ENCODE peak calls at places on chromosomes 4 and X, in nine cellular contexts. One of them, this sample, is unnamed.

GRCh38 chrX:25523574-25523973 is 507.8 kb upstream of the ARX start:
- DNase-seq in cardiac muscle cell: peak; percentile 71
- DNase-seq in HFF-Myc: no peak
- DNase-seq in Panc1: no peak
- DNase-seq in lower lobe of right lung: no peak
- DNase-seq in psoas muscle: no peak
- DNase-seq in ascending aorta: no peak
- DNase-seq in WERI-Rb-1: peak; percentile 42
- DNase-seq in lung: no peak
- DNase-seq in this sample: no peak

GRCh38 chrX:46341767-46342322 is 203.4 kb downstream of the ZNF674 start:
- DNase-seq in cardiac muscle cell: no peak
- DNase-seq in psoas muscle: no peak
- DNase-seq in lung: no peak
- DNase-seq in HFF-Myc: no peak
- DNase-seq in WERI-Rb-1: no peak
- DNase-seq in Panc1: no peak
- DNase-seq in ascending aorta: no peak
- DNase-seq in lower lobe of right lung: no peak
- DNase-seq in this sample: no peak

GRCh38 chr4:121711263-121712000 is 14.7 kb upstream of the ANXA5 start:
- DNase-seq in cardiac muscle cell: peak; percentile 97
- DNase-seq in lung: peak; percentile 73
- DNase-seq in ascending aorta: peak; percentile 50
- DNase-seq in HFF-Myc: peak; percentile 85
- DNase-seq in WERI-Rb-1: peak; percentile 68
- DNase-seq in lower lobe of right lung: peak; percentile 76
- DNase-seq in psoas muscle: peak; percentile 90
- DNase-seq in Panc1: no peak
- DNase-seq in this sample: peak; percentile 97

GRCh38 chrX:42495139-42495538 is 282.8 kb downstream of the PPP1R2C start:
- DNase-seq in WERI-Rb-1: no peak
- DNase-seq in psoas muscle: no peak
- DNase-seq in lung: peak; percentile 38
- DNase-seq in HFF-Myc: no peak
- DNase-seq in lower lobe of right lung: peak; percentile 41
- DNase-seq in ascending aorta: no peak
- DNase-seq in cardiac muscle cell: no peak
- DNase-seq in Panc1: no peak
- DNase-seq in this sample: no peak

GRCh38 chr4:53508446-53508845 is 82.8 kb downstream of the LNX1 start:
- DNase-seq in HFF-Myc: no peak
- DNase-seq in Panc1: no peak
- DNase-seq in ascending aorta: no peak
- DNase-seq in lower lobe of right lung: no peak
- DNase-seq in psoas muscle: no peak
- DNase-seq in WERI-Rb-1: no peak
- DNase-seq in cardiac muscle cell: peak; percentile 84
- DNase-seq in lung: no peak
- DNase-seq in this sample: peak; percentile 53

GRCh38 chrX:121365572-121366161 is 318.3 kb downstream of the GLUD2 start:
- DNase-seq in cardiac muscle cell: no peak
- DNase-seq in WERI-Rb-1: no peak
- DNase-seq in HFF-Myc: no peak
- DNase-seq in ascending aorta: no peak
- DNase-seq in lung: no peak
- DNase-seq in lower lobe of right lung: no peak
- DNase-seq in psoas muscle: no peak
- DNase-seq in Panc1: no peak
- DNase-seq in this sample: no peak

GRCh38 chr4:77599378-77599777 is 6.2 kb upstream of the CXCL13 start:
- DNase-seq in cardiac muscle cell: peak; percentile 68
- DNase-seq in Panc1: no peak
- DNase-seq in lower lobe of right lung: no peak
- DNase-seq in HFF-Myc: no peak
- DNase-seq in psoas muscle: no peak
- DNase-seq in WERI-Rb-1: peak; percentile 26
- DNase-seq in ascending aorta: no peak
- DNase-seq in lung: no peak
- DNase-seq in this sample: peak; percentile 46

GRCh38 chrX:39591099-39591498 is 506.7 kb downstream of the BCOR start:
- DNase-seq in ascending aorta: no peak
- DNase-seq in WERI-Rb-1: no peak
- DNase-seq in HFF-Myc: no peak
- DNase-seq in Panc1: no peak
- DNase-seq in psoas muscle: no peak
- DNase-seq in lower lobe of right lung: no peak
- DNase-seq in lung: no peak
- DNase-seq in cardiac muscle cell: no peak
- DNase-seq in this sample: no peak

GRCh38 chr4:156677656-156678055 is 293.9 kb downstream of the PDGFC start:
- DNase-seq in ascending aorta: no peak
- DNase-seq in lung: no peak
- DNase-seq in psoas muscle: no peak
- DNase-seq in HFF-Myc: no peak
- DNase-seq in WERI-Rb-1: no peak
- DNase-seq in lower lobe of right lung: no peak
- DNase-seq in cardiac muscle cell: no peak
- DNase-seq in Panc1: no peak
- DNase-seq in this sample: no peak

GRCh38 chrX:14029039-14029424 is 660 bp downstream of the GEMIN8 start:
- DNase-seq in cardiac muscle cell: no peak
- DNase-seq in lung: no peak
- DNase-seq in ascending aorta: no peak
- DNase-seq in HFF-Myc: no peak
- DNase-seq in psoas muscle: no peak
- DNase-seq in lower lobe of right lung: no peak
- DNase-seq in Panc1: no peak
- DNase-seq in WERI-Rb-1: peak; percentile 14
- DNase-seq in this sample: no peak

GRCh38 chr4:94758141-94758699 is 465 bp downstream of the BMPR1B start:
- DNase-seq in Panc1: no peak
- DNase-seq in ascending aorta: no peak
- DNase-seq in lower lobe of right lung: peak; percentile 62
- DNase-seq in WERI-Rb-1: peak; percentile 73
- DNase-seq in HFF-Myc: no peak
- DNase-seq in psoas muscle: peak; percentile 37
- DNase-seq in cardiac muscle cell: peak; percentile 22
- DNase-seq in lung: peak; percentile 36
- DNase-seq in this sample: no peak

GRCh38 chrX:15525664-15526416 is 25.2 kb downstream of the BMX start:
- DNase-seq in lower lobe of right lung: no peak
- DNase-seq in cardiac muscle cell: no peak
- DNase-seq in ascending aorta: no peak
- DNase-seq in lung: no peak
- DNase-seq in Panc1: no peak
- DNase-seq in HFF-Myc: no peak
- DNase-seq in psoas muscle: no peak
- DNase-seq in WERI-Rb-1: no peak
- DNase-seq in this sample: no peak

GRCh38 chr4:157792716-157793115 is 380.1 kb downstream of the GASK1B start:
- DNase-seq in psoas muscle: no peak
- DNase-seq in lung: no peak
- DNase-seq in cardiac muscle cell: no peak
- DNase-seq in WERI-Rb-1: no peak
- DNase-seq in lower lobe of right lung: no peak
- DNase-seq in Panc1: no peak
- DNase-seq in ascending aorta: no peak
- DNase-seq in HFF-Myc: no peak
- DNase-seq in this sample: no peak

GRCh38 chr4:164011791-164012190 is 517.3 kb downstream of the TMA16 start:
- DNase-seq in lower lobe of right lung: no peak
- DNase-seq in WERI-Rb-1: no peak
- DNase-seq in Panc1: no peak
- DNase-seq in cardiac muscle cell: no peak
- DNase-seq in HFF-Myc: no peak
- DNase-seq in psoas muscle: no peak
- DNase-seq in ascending aorta: no peak
- DNase-seq in lung: no peak
- DNase-seq in this sample: no peak

GRCh38 chr4:1593881-1594345 is 90.2 kb downstream of the FAM53A start:
- DNase-seq in ascending aorta: no peak
- DNase-seq in WERI-Rb-1: peak; percentile 75
- DNase-seq in lower lobe of right lung: peak; percentile 16
- DNase-seq in lung: no peak
- DNase-seq in HFF-Myc: no peak
- DNase-seq in psoas muscle: no peak
- DNase-seq in cardiac muscle cell: no peak
- DNase-seq in Panc1: no peak
- DNase-seq in this sample: no peak

GRCh38 chr4:150136036-150136435 is 57.8 kb downstream of the DCLK2 start:
- DNase-seq in Panc1: no peak
- DNase-seq in cardiac muscle cell: peak; percentile 26
- DNase-seq in WERI-Rb-1: no peak
- DNase-seq in psoas muscle: no peak
- DNase-seq in lung: no peak
- DNase-seq in lower lobe of right lung: no peak
- DNase-seq in HFF-Myc: no peak
- DNase-seq in ascending aorta: no peak
- DNase-seq in this sample: peak; percentile 25

GRCh38 chr4:121370729-121371325 is 10.0 kb downstream of the QRFPR start:
- DNase-seq in WERI-Rb-1: peak; percentile 60
- DNase-seq in psoas muscle: no peak
- DNase-seq in ascending aorta: no peak
- DNase-seq in lower lobe of right lung: no peak
- DNase-seq in Panc1: peak; percentile 12
- DNase-seq in cardiac muscle cell: peak; percentile 58
- DNase-seq in lung: no peak
- DNase-seq in HFF-Myc: no peak
- DNase-seq in this sample: peak; percentile 36

DNA sequence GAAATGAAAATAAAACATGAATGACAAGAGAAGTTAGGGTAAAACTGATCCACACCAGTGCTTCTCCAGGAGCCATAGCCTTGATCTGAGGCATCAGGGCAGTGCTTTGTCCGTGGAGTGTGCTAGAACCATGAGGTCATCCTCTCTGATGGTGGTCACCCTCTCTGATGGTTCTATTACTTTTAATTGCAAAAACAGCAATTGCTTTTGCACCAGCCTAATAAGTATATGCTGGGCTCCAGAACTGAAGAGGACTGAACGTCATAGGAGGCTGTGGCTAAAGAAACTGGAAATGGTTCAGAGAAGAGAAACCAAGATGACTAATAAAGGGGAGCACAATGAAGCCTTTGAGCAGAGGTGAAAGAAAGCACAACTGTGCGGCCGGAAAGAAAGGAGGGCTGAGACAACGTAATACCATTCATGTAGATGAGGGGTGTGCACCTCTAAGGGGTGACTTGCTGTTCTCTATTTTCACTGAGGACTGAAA is 17.0 kb upstream of the TMEM154 start:
- DNase-seq in HFF-Myc: no peak
- DNase-seq in ascending aorta: no peak
- DNase-seq in psoas muscle: no peak
- DNase-seq in lower lobe of right lung: no peak
- DNase-seq in lung: no peak
- DNase-seq in WERI-Rb-1: no peak
- DNase-seq in Panc1: no peak
- DNase-seq in cardiac muscle cell: peak; percentile 85
- DNase-seq in this sample: peak; percentile 34
- H3K4me3 ChIP-seq in HFF-Myc: no peak overlapping the region
- H3K4me3 ChIP-seq in ascending aorta: no peak overlapping the region
- H3K4me3 ChIP-seq in psoas muscle: no peak overlapping the region
- H3K4me3 ChIP-seq in lower lobe of right lung: no peak overlapping the region
- H3K4me3 ChIP-seq in lung: no peak overlapping the region
- H3K4me3 ChIP-seq in WERI-Rb-1: no peak overlapping the region
- H3K4me3 ChIP-seq in Panc1: no peak overlapping the region
- H3K4me3 ChIP-seq in cardiac muscle cell: no peak overlapping the region
- H3K4me3 ChIP-seq in this sample: no peak overlapping the region

GRCh38 chr4:165301833-165302232 is 25.6 kb upstream of the MSMO1 start:
- DNase-seq in WERI-Rb-1: no peak
- DNase-seq in ascending aorta: no peak
- DNase-seq in Panc1: no peak
- DNase-seq in psoas muscle: no peak
- DNase-seq in HFF-Myc: no peak
- DNase-seq in lung: no peak
- DNase-seq in lower lobe of right lung: no peak
- DNase-seq in cardiac muscle cell: peak; percentile 35
- DNase-seq in this sample: no peak
- H3K4me3 ChIP-seq in WERI-Rb-1: no peak overlapping the region
- H3K4me3 ChIP-seq in ascending aorta: peak overlapping the region; percentile 32
- H3K4me3 ChIP-seq in Panc1: peak overlapping the region; percentile 8
- H3K4me3 ChIP-seq in psoas muscle: peak overlapping the region; percentile 15
- H3K4me3 ChIP-seq in HFF-Myc: no peak overlapping the region
- H3K4me3 ChIP-seq in lung: no peak overlapping the region
- H3K4me3 ChIP-seq in lower lobe of right lung: peak overlapping the region; percentile 31
- H3K4me3 ChIP-seq in cardiac muscle cell: no peak overlapping the region
- H3K4me3 ChIP-seq in this sample: peak overlapping the region; percentile 15

GRCh38 chr4:185564355-185564754 is 29.0 kb upstream of the PDLIM3 start:
- DNase-seq in ascending aorta: no peak
- DNase-seq in lung: no peak
- DNase-seq in Panc1: no peak
- DNase-seq in psoas muscle: no peak
- DNase-seq in HFF-Myc: no peak
- DNase-seq in lower lobe of right lung: no peak
- DNase-seq in WERI-Rb-1: no peak
- DNase-seq in cardiac muscle cell: no peak
- DNase-seq in this sample: no peak

GRCh38 chr4:185565696-185566095 is 30.4 kb upstream of the PDLIM3 start:
- DNase-seq in cardiac muscle cell: no peak
- DNase-seq in HFF-Myc: no peak
- DNase-seq in lung: no peak
- DNase-seq in lower lobe of right lung: no peak
- DNase-seq in ascending aorta: no peak
- DNase-seq in WERI-Rb-1: no peak
- DNase-seq in psoas muscle: no peak
- DNase-seq in Panc1: no peak
- DNase-seq in this sample: no peak

GRCh38 chr4:185567828-185568442 is 32.6 kb upstream of the PDLIM3 start:
- DNase-seq in HFF-Myc: no peak
- DNase-seq in cardiac muscle cell: peak; percentile 85
- DNase-seq in WERI-Rb-1: no peak
- DNase-seq in Panc1: no peak
- DNase-seq in ascending aorta: peak; percentile 31
- DNase-seq in lung: peak; percentile 49
- DNase-seq in lower lobe of right lung: no peak
- DNase-seq in psoas muscle: peak; percentile 65
- DNase-seq in this sample: no peak

GRCh38 chr4:185566972-185567749 is 31.9 kb upstream of the PDLIM3 start:
- DNase-seq in ascending aorta: no peak
- DNase-seq in Panc1: no peak
- DNase-seq in WERI-Rb-1: no peak
- DNase-seq in HFF-Myc: peak; percentile 19
- DNase-seq in lower lobe of right lung: no peak
- DNase-seq in cardiac muscle cell: peak; percentile 96
- DNase-seq in lung: no peak
- DNase-seq in psoas muscle: no peak
- DNase-seq in this sample: no peak

GRCh38 chr4:185566425-185566824 is 31.1 kb upstream of the PDLIM3 start:
- DNase-seq in lung: no peak
- DNase-seq in HFF-Myc: no peak
- DNase-seq in lower lobe of right lung: no peak
- DNase-seq in ascending aorta: no peak
- DNase-seq in cardiac muscle cell: peak; percentile 62
- DNase-seq in psoas muscle: no peak
- DNase-seq in Panc1: no peak
- DNase-seq in WERI-Rb-1: no peak
- DNase-seq in this sample: no peak
- H3K4me3 ChIP-seq in lung: no peak overlapping the region
- H3K4me3 ChIP-seq in HFF-Myc: no peak overlapping the region
- H3K4me3 ChIP-seq in lower lobe of right lung: no peak overlapping the region
- H3K4me3 ChIP-seq in ascending aorta: no peak overlapping the region
- H3K4me3 ChIP-seq in cardiac muscle cell: no peak overlapping the region
- H3K4me3 ChIP-seq in psoas muscle: peak overlapping the region; percentile 17
- H3K4me3 ChIP-seq in Panc1: no peak overlapping the region
- H3K4me3 ChIP-seq in WERI-Rb-1: no peak overlapping the region
- H3K4me3 ChIP-seq in this sample: no peak overlapping the region

GRCh38 chrX:108396188-108396885 is 41.9 kb downstream of the COL4A6 start:
- DNase-seq in WERI-Rb-1: no peak
- DNase-seq in lower lobe of right lung: no peak
- DNase-seq in psoas muscle: no peak
- DNase-seq in cardiac muscle cell: no peak
- DNase-seq in HFF-Myc: no peak
- DNase-seq in Panc1: no peak
- DNase-seq in lung: no peak
- DNase-seq in ascending aorta: no peak
- DNase-seq in this sample: no peak
- H3K4me3 ChIP-seq in WERI-Rb-1: no peak overlapping the region
- H3K4me3 ChIP-seq in lower lobe of right lung: no peak overlapping the region
- H3K4me3 ChIP-seq in psoas muscle: no peak overlapping the region
- H3K4me3 ChIP-seq in cardiac muscle cell: no peak overlapping the region
- H3K4me3 ChIP-seq in HFF-Myc: no peak overlapping the region
- H3K4me3 ChIP-seq in Panc1: no peak overlapping the region
- H3K4me3 ChIP-seq in lung: no peak overlapping the region
- H3K4me3 ChIP-seq in ascending aorta: no peak overlapping the region
- H3K4me3 ChIP-seq in this sample: no peak overlapping the region

This sample was measured in SJSA1.